ENCODE peak calls at places on chromosome 3, in eight cellular contexts. T is BJ; H is GM10248; C is T47D; V is SK-N-DZ; S is CD8-positive, alpha-beta T cell; Z is RPMI7951; D is glutamatergic neuron. A is an unnamed sample.
A peak's percentile ranks its signal among the peaks of the same experiment; 100 is the strongest.

GRCh38 chr3:4584537-4585249 is 91.5 kb downstream of the ITPR1 start:
- DNase-seq in H (peak; percentile 42), V (no peak), C (no peak), T (no peak), S (no peak), D (no peak), Z (peak; percentile 64), A (peak; percentile 80)

GRCh38 chr3:117540583-117540982 is 831.0 kb downstream of the TUSC7 start:
- DNase-seq in C (no peak), V (no peak), H (no peak), T (no peak), Z (no peak), D (no peak), S (no peak), A (no peak)

GRCh38 chr3:32821686-32822296 is 4.0 kb downstream of the TRIM71 start:
- DNase-seq in Z (no peak), T (no peak), H (no peak), D (peak; percentile 53), S (no peak), C (no peak), V (no peak), A (peak; percentile 71)

GRCh38 chr3:124248471-124249028 is 256.6 kb upstream of the ROPN1 start:
- DNase-seq in D (no peak), C (no peak), S (no peak), H (no peak), Z (peak; percentile 84), T (peak; percentile 70), V (no peak), A (no peak)

GRCh38 chr3:151537751-151538150 is 76.9 kb upstream of the IGSF10 start:
- DNase-seq in C (no peak), S (no peak), D (no peak), H (no peak), T (no peak), Z (no peak), V (no peak), A (no peak)

GRCh38 chr3:107882261-107882660 is 208.6 kb downstream of the CD47 start:
- DNase-seq in Z (no peak), C (no peak), D (no peak), V (no peak), S (no peak), H (no peak), T (no peak), A (no peak)

GRCh38 chr3:56904526-56905245 is 102.9 kb upstream of the ARHGEF3 start:
- DNase-seq in Z (peak; percentile 52), T (no peak), C (no peak), D (no peak), S (no peak), H (no peak), V (peak; percentile 11), A (no peak)

GRCh38 chr3:189674249-189674913 is 43.2 kb downstream of the TP63 start:
- DNase-seq in T (no peak), C (no peak), V (no peak), D (no peak), S (no peak), Z (no peak), H (no peak), A (no peak)

GRCh38 chr3:141234283-141234682 is 2.7 kb downstream of the PXYLP1 start:
- DNase-seq in Z (no peak), D (no peak), C (no peak), V (no peak), S (no peak), H (no peak), T (no peak), A (no peak)

GRCh38 chr3:184746131-184747120 is 34.6 kb upstream of the MAGEF1 start:
- DNase-seq in T (no peak), S (no peak), H (no peak), V (no peak), Z (no peak), C (no peak), D (no peak), A (no peak)

GRCh38 chr3:196138927-196139680 is 57.2 kb upstream of the TFRC start:
- DNase-seq in T (peak; percentile 4), V (no peak), D (no peak), Z (no peak), H (no peak), S (no peak), C (peak; percentile 61), A (peak; percentile 69)

GRCh38 chr3:128875556-128876120 is 3.8 kb upstream of the ACAD9 start:
- DNase-seq in V (peak; percentile 59), S (peak; percentile 42), H (peak; percentile 49), D (peak; percentile 67), Z (peak; percentile 46), T (no peak), C (peak; percentile 43), A (peak; percentile 55)

GRCh38 chr3:194715022-194715800 is 29.5 kb downstream of the FAM43A start:
- DNase-seq in Z (peak; percentile 32), H (no peak), D (no peak), C (no peak), S (no peak), T (no peak), V (no peak), A (no peak)

GRCh38 chr3:53269888-53270880 is 14.4 kb upstream of the TKT start:
- DNase-seq in H (peak; percentile 38), T (peak; percentile 94), V (peak; percentile 78), Z (peak; percentile 100), D (peak; percentile 33), C (peak; percentile 53), S (no peak), A (peak; percentile 94)

GRCh38 chr3:183116051-183116614 is 16.8 kb upstream of the MCCC1 start:
- DNase-seq in T (no peak), H (peak; percentile 86), S (peak; percentile 13), Z (no peak), D (peak; percentile 95), C (peak; percentile 98), V (peak; percentile 97), A (peak; percentile 88)

GRCh38 chr3:184560992-184561328 is 625 bp upstream of the EPHB3 start:
- DNase-seq in C (peak; percentile 90), V (no peak), D (no peak), Z (no peak), T (no peak), S (no peak), H (no peak), A (no peak)